ENCODE peak calls at places on chromosomes 2 and 18, in ten cellular contexts. S is lower lobe of right lung; T is tibial nerve; X is left ventricle myocardium inferior; U is sigmoid colon; K is GM23248; C is IMR-90; V is HAP-1; B is suprapubic skin; Z is naive thymus-derived CD4-positive, alpha-beta T cell. I is an unnamed sample.
A peak's percentile ranks its signal among the peaks of the same experiment; 100 is the strongest.

GRCh38 chr2:141423212-141423611 is 707.6 kb downstream of the LRP1B start:
- DNase-seq in S (no peak), V (no peak), X (no peak), B (no peak), U (no peak), T (no peak), C (no peak), K (no peak), Z (no peak), I (no peak)

GRCh38 chr2:182186132-182186735 is 200.6 kb downstream of the PPP1R1C start:
- DNase-seq in X (no peak), V (peak; percentile 39), S (no peak), B (no peak), U (no peak), T (no peak), C (peak; percentile 34), Z (no peak), K (peak; percentile 51), I (no peak)

GRCh38 chr18:53698907-53699306 is 525.6 kb downstream of the MBD2 start:
- DNase-seq in C (no peak), V (no peak), T (no peak), U (no peak), B (no peak), K (peak; percentile 64), S (peak; percentile 44), Z (no peak), X (no peak), I (no peak)

GRCh38 chr18:40810371-40810770 is 1144.7 kb upstream of the PIK3C3 start:
- DNase-seq in S (no peak), Z (no peak), X (no peak), T (no peak), K (peak; percentile 59), V (no peak), C (peak; percentile 51), U (no peak), B (no peak), I (no peak)

GRCh38 chr2:174171686-174172445 is 76.5 kb downstream of the OLA1 start:
- DNase-seq in U (no peak), S (peak; percentile 28), T (no peak), C (no peak), B (no peak), K (no peak), X (no peak), V (no peak), Z (no peak), I (no peak)

GRCh38 chr2:159130302-159130701 is 156.2 kb downstream of the WDSUB1 start:
- DNase-seq in T (no peak), K (no peak), C (no peak), Z (no peak), S (no peak), U (no peak), V (no peak), B (no peak), X (no peak), I (no peak)

GRCh38 chr2:209986405-209986804 is 16.0 kb upstream of the RPE start:
- DNase-seq in B (no peak), X (no peak), S (no peak), V (no peak), Z (no peak), C (no peak), T (no peak), K (peak; percentile 23), U (no peak), I (no peak)

GRCh38 chr18:62982600-62983251 is 267.4 kb downstream of the PHLPP1 start:
- DNase-seq in V (peak; percentile 69), T (peak; percentile 83), X (no peak), C (peak; percentile 63), K (peak; percentile 57), Z (peak; percentile 40), S (no peak), U (peak; percentile 79), B (no peak), I (peak; percentile 76)

GRCh38 chr2:128180031-128180430 is 89.0 kb downstream of the UGGT1 start:
- DNase-seq in T (no peak), Z (no peak), V (no peak), C (peak; percentile 69), U (no peak), X (no peak), S (no peak), K (no peak), B (no peak), I (no peak)

GRCh38 chr2:107685587-107685986 is 141.1 kb upstream of the RGPD4 start:
- DNase-seq in Z (no peak), V (no peak), T (no peak), U (no peak), C (no peak), B (no peak), S (no peak), K (no peak), X (no peak), I (no peak)

GRCh38 chr2:47403829-47404228 is 873 bp downstream of the MSH2 start:
- DNase-seq in S (no peak), U (no peak), B (no peak), K (no peak), V (no peak), C (peak; percentile 5), T (no peak), Z (no peak), X (no peak), I (no peak)

GRCh38 chr2:144660518-144661316 is 140.8 kb upstream of the ZEB2 start:
- DNase-seq in B (no peak), C (peak; percentile 30), T (no peak), Z (no peak), S (no peak), X (no peak), U (no peak), K (peak; percentile 57), V (no peak), I (no peak)

GRCh38 chr2:237964578-237965404 is 2.0 kb upstream of the UBE2F start:
- DNase-seq in B (no peak), C (peak; percentile 86), Z (no peak), S (no peak), K (peak; percentile 76), U (no peak), V (no peak), X (no peak), T (no peak), I (no peak)

GRCh38 chr2:239212121-239212520 is 188.7 kb downstream of the HDAC4 start:
- DNase-seq in K (no peak), C (no peak), X (peak; percentile 2), T (no peak), Z (no peak), S (no peak), V (no peak), U (no peak), B (peak; percentile 37), I (no peak)

GRCh38 chr2:16817305-16818202 is 151.9 kb upstream of the CYRIA start:
- DNase-seq in K (no peak), U (no peak), T (no peak), X (no peak), Z (no peak), B (no peak), V (no peak), S (no peak), C (no peak), I (no peak)

GRCh38 chr2:16821696-16822095 is 156.1 kb upstream of the CYRIA start:
- DNase-seq in V (peak; percentile 16), U (no peak), X (no peak), K (no peak), T (no peak), Z (no peak), C (no peak), S (no peak), B (no peak), I (no peak)

GRCh38 chr2:16813593-16813992 is 148.0 kb upstream of the CYRIA start:
- DNase-seq in V (no peak), X (no peak), T (no peak), C (no peak), S (no peak), K (no peak), U (no peak), B (no peak), Z (no peak), I (no peak)

GRCh38 chr2:16818203-16818556 is 152.5 kb upstream of the CYRIA start:
- DNase-seq in K (no peak), X (no peak), C (no peak), S (no peak), U (no peak), T (no peak), B (no peak), V (no peak), Z (no peak), I (no peak)

DNA sequence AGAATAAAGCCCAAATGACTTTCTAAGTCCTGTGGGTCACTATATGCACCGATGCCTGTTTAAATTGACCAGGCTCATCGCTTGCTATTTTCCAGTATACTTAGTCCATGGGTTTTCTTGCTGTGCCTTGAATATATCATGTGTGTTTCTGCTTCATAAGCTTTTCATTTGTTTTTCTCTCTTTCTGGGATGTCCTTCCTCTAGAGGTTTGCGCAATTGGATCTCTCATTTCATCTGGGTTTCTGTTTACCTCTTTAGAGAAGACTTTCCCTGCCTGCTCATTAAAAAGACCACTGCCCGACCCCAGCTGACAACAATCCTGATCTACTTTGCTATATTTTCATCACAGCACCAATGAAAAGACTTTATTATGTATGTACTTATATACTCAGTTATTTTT is 150.9 kb upstream of the CYRIA start:
- DNase-seq in B (no peak), V (no peak), S (no peak), X (no peak), T (no peak), U (no peak), K (no peak), Z (no peak), C (no peak), I (no peak)
- H3K4me1 ChIP-seq in B (no peaks in the 10 kb centered on the region), V (no peaks in the 10 kb centered on the region), S (no peaks in the 10 kb centered on the region), X (no peaks in the 10 kb centered on the region), T (no peaks in the 10 kb centered on the region), U (no peaks in the 10 kb centered on the region), K (no peaks in the 10 kb centered on the region), Z (no peaks in the 10 kb centered on the region), C (no peaks in the 10 kb centered on the region), I (no peaks in the 10 kb centered on the region)

GRCh38 chr2:167388497-167388896 is 500.2 kb downstream of the XIRP2 start:
- DNase-seq in X (no peak), B (no peak), C (no peak), V (no peak), S (no peak), T (no peak), U (no peak), K (no peak), Z (no peak), I (no peak)
- H3K4me1 ChIP-seq in X (no peaks in the 10 kb centered on the region), B (no peaks in the 10 kb centered on the region), C (no peaks in the 10 kb centered on the region), V (no peaks in the 10 kb centered on the region), S (no peaks in the 10 kb centered on the region), T (no peaks in the 10 kb centered on the region), U (no peaks in the 10 kb centered on the region), K (no peaks in the 10 kb centered on the region), Z (no peaks in the 10 kb centered on the region), I (no peaks in the 10 kb centered on the region)

GRCh38 chr2:233251306-233252116 is at the start of gene ATG16L1:
- DNase-seq in K (peak; percentile 99), U (peak; percentile 98), X (peak; percentile 96), C (peak; percentile 94), Z (peak; percentile 95), B (peak; percentile 95), V (peak; percentile 95), S (peak; percentile 98), T (peak; percentile 86), I (peak; percentile 95)
- H3K4me1 ChIP-seq in K (peaks cover 17% of the 10 kb centered on the region), U (no peaks in the 10 kb centered on the region), X (peaks cover 34% of the 10 kb centered on the region), C (no peaks in the 10 kb centered on the region), Z (peaks cover 50% of the 10 kb centered on the region), B (peaks cover 27% of the 10 kb centered on the region), V (peaks cover 6% of the 10 kb centered on the region), S (peaks cover 31% of the 10 kb centered on the region), T (peaks cover 6% of the 10 kb centered on the region), I (no peaks in the 10 kb centered on the region)

GRCh38 chr2:134280231-134280630 is 26.4 kb downstream of the MGAT5 start:
- DNase-seq in B (no peak), S (no peak), Z (no peak), U (no peak), V (no peak), T (no peak), C (no peak), X (no peak), K (no peak), I (no peak)
- H3K4me1 ChIP-seq in B (no peaks in the 10 kb centered on the region), S (peaks cover 11% of the 10 kb centered on the region), Z (peaks cover 31% of the 10 kb centered on the region), U (no peaks in the 10 kb centered on the region), V (peaks cover 12% of the 10 kb centered on the region), T (peaks cover 14% of the 10 kb centered on the region), C (peaks cover 2% of the 10 kb centered on the region), X (peaks cover 78% of the 10 kb centered on the region), K (peaks cover 3% of the 10 kb centered on the region), I (peaks cover 69% of the 10 kb centered on the region)

I was measured in right atrium auricular region.